ENCODE peak calls at places on chromosomes 2 and 18, in five cellular contexts. N is endothelial cell, P is Daoy, S is fibroblast of the aortic adventitia, L is tibial artery. W is an unnamed sample.
A peak's percentile ranks its signal among the peaks of the same experiment; 100 is the strongest.

GRCh38 chr2:106542730-106543359 is 55.7 kb downstream of the CD8B2 start:
- DNase-seq in N (peak; percentile 85), P (peak; percentile 68), S (peak; percentile 47), L (peak; percentile 66), W (peak; percentile 55)

GRCh38 chr2:220811115-220811514 is 761.0 kb downstream of the EPHA4 start:
- DNase-seq in N (no peak), P (peak; percentile 7), S (no peak), L (no peak), W (no peak)

GRCh38 chr2:241036397-241036963 is 38.1 kb downstream of the SNED1 start:
- DNase-seq in N (no peak), P (no peak), S (peak; percentile 13), L (no peak), W (no peak)

GRCh38 chr2:26095758-26096157 is 61.9 kb downstream of the RAB10 start:
- DNase-seq in N (no peak), P (no peak), S (no peak), L (no peak), W (no peak)

GRCh38 chr2:3160751-3161330 is 216.8 kb downstream of the EIPR1 start:
- DNase-seq in N (no peak), P (peak; percentile 67), S (no peak), L (no peak), W (no peak)

GRCh38 chr2:165898381-165898780 is 55.2 kb downstream of the TTC21B start:
- DNase-seq in N (no peak), P (no peak), S (no peak), L (no peak), W (no peak)

GRCh38 chr18:37778417-37779165 is 213.0 kb upstream of the CELF4 start:
- DNase-seq in N (peak; percentile 89), P (peak; percentile 1), S (no peak), L (peak; percentile 32), W (peak; percentile 32)

GRCh38 chr2:15653806-15654726 is 62.4 kb downstream of the DDX1 start:
- DNase-seq in N (no peak), P (no peak), S (no peak), L (no peak), W (no peak)

GRCh38 chr2:196170202-196170680 is 1.1 kb downstream of the STK17B start:
- DNase-seq in N (no peak), P (peak; percentile 57), S (peak; percentile 58), L (peak; percentile 41), W (peak; percentile 75)

GRCh38 chr2:112623913-112624777 is 21.6 kb upstream of the SLC20A1 start:
- DNase-seq in N (no peak), P (peak; percentile 96), S (peak; percentile 90), L (peak; percentile 48), W (peak; percentile 68)

GRCh38 chr2:191362841-191363240 is 117.6 kb downstream of the MYO1B start:
- DNase-seq in N (no peak), P (no peak), S (no peak), L (no peak), W (no peak)

GRCh38 chr18:62436636-62437519 is 85.9 kb upstream of the ZCCHC2 start:
- DNase-seq in N (no peak), P (no peak), S (peak; percentile 94), L (peak; percentile 96), W (peak; percentile 83)

GRCh38 chr2:83282851-83283250 is 1176.2 kb downstream of the SUCLG1 start:
- DNase-seq in N (no peak), P (no peak), S (no peak), L (no peak), W (no peak)

GRCh38 chr18:58253871-58254270 is 209.8 kb downstream of the NEDD4L start:
- DNase-seq in N (no peak), P (no peak), S (no peak), L (no peak), W (no peak)

GRCh38 chr2:3246406-3246805 is 131.2 kb downstream of the EIPR1 start:
- DNase-seq in N (no peak), P (no peak), S (no peak), L (no peak), W (no peak)

GRCh38 chr2:189835855-189836558 is 51.8 kb downstream of the PMS1 start:
- DNase-seq in N (no peak), P (no peak), S (peak; percentile 34), L (no peak), W (peak; percentile 31)

GRCh38 chr2:170966648-170967396 is 37.8 kb downstream of the GORASP2 start:
- DNase-seq in N (peak; percentile 31), P (no peak), S (no peak), L (no peak), W (no peak)

GRCh38 chr2:173657996-173658717 is 303.5 kb downstream of the CDCA7 start:
- DNase-seq in N (no peak), P (peak; percentile 89), S (peak; percentile 92), L (no peak), W (peak; percentile 96)

GRCh38 chr18:34647251-34647650 is 62.8 kb upstream of the DTNA start:
- DNase-seq in N (no peak), P (no peak), S (no peak), L (no peak), W (no peak)

GRCh38 chr2:11182951-11183350 is 27.7 kb downstream of the SLC66A3 start:
- DNase-seq in N (no peak), P (no peak), S (no peak), L (no peak), W (no peak)

GRCh38 chr2:121202541-121203310 is 82.3 kb downstream of the TFCP2L1 start:
- DNase-seq in N (no peak), P (peak; percentile 42), S (no peak), L (no peak), W (no peak)

GRCh38 chr2:51795248-51795888 is 763.4 kb upstream of the NRXN1 start:
- DNase-seq in N (peak; percentile 42), P (no peak), S (no peak), L (no peak), W (peak; percentile 18)

GRCh38 chr2:68689553-68690537 is 44.8 kb upstream of the ARHGAP25 start:
- DNase-seq in N (no peak), P (no peak), S (no peak), L (no peak), W (no peak)

GRCh38 chr2:6425037-6425436 is 440.7 kb downstream of the CMPK2 start:
- DNase-seq in N (no peak), P (no peak), S (no peak), L (no peak), W (no peak)

GRCh38 chr2:24435391-24436316 is 55.4 kb upstream of the NCOA1 start:
- DNase-seq in N (peak; percentile 35), P (peak; percentile 35), S (peak; percentile 74), L (peak; percentile 84), W (peak; percentile 86)

GRCh38 chr2:230408244-230408842 is 7.7 kb upstream of the SP100 start:
- DNase-seq in N (no peak), P (peak; percentile 36), S (peak; percentile 95), L (peak; percentile 73), W (peak; percentile 38)

GRCh38 chr18:47420130-47420529 is 168.7 kb upstream of the SKOR2 start:
- DNase-seq in N (no peak), P (no peak), S (no peak), L (no peak), W (no peak)

GRCh38 chr2:101803128-101803527 is 105.6 kb downstream of the MAP4K4 start:
- DNase-seq in N (no peak), P (peak; percentile 42), S (peak; percentile 68), L (no peak), W (peak; percentile 61)

GRCh38 chr2:140643761-140644187 is 1487.0 kb downstream of the LRP1B start:
- DNase-seq in N (no peak), P (no peak), S (peak; percentile 61), L (no peak), W (peak; percentile 79)

GRCh38 chr2:100142393-100142792 is at the start of gene AFF3:
- DNase-seq in N (no peak), P (no peak), S (no peak), L (peak; percentile 29), W (no peak)

GRCh38 chr2:235668782-235669181 is 174.9 kb downstream of the AGAP1 start:
- DNase-seq in N (no peak), P (no peak), S (no peak), L (no peak), W (no peak)

GRCh38 chr2:71156531-71156930 is 26.1 kb downstream of the MPHOSPH10 start:
- DNase-seq in N (no peak), P (peak; percentile 21), S (peak; percentile 35), L (no peak), W (peak; percentile 50)

GRCh38 chr2:218097975-218098374 is 27.9 kb upstream of the CXCR2 start:
- DNase-seq in N (no peak), P (no peak), S (no peak), L (no peak), W (no peak)

GRCh38 chr2:9883897-9884296 is 40.6 kb downstream of the TAF1B start:
- DNase-seq in N (no peak), P (no peak), S (no peak), L (no peak), W (no peak)

GRCh38 chr2:59988337-59988736 is 565.1 kb downstream of the BCL11A start:
- DNase-seq in N (no peak), P (no peak), S (no peak), L (no peak), W (no peak)

GRCh38 chr2:127634066-127634617 is 11.8 kb upstream of the GPR17 start:
- DNase-seq in N (no peak), P (no peak), S (no peak), L (no peak), W (no peak)

W was measured in choroid plexus epithelial cell.